ENCODE peak calls at places on chromosomes 7 and 10, in four cellular contexts. U is CD8-positive, alpha-beta T cell; V is progenitor cell of endocrine pancreas; R is glutamatergic neuron. Z is an unnamed sample.

GRCh38 chr10:63766766-63767505 is 245.7 kb downstream of the REEP3 start:
- DNase-seq in U (no peak), V (no peak), R (no peak), Z (no peak)

GRCh38 chr7:27917774-27918314 is 177.9 kb downstream of the TAX1BP1 start:
- DNase-seq in U (no peak), V (no peak), R (no peak), Z (no peak)

GRCh38 chr7:1192171-1192676 is 32.2 kb upstream of the ZFAND2A start:
- DNase-seq in U (no peak), V (no peak), R (no peak), Z (no peak)

GRCh38 chr10:124245806-124246440 is 152.5 kb upstream of the CHST15 start:
- DNase-seq in U (no peak), V (no peak), R (no peak), Z (no peak)

GRCh38 chr10:123868058-123868995 is 23.3 kb downstream of the CPXM2 start:
- DNase-seq in U (no peak), V (no peak), R (no peak), Z (no peak)

GRCh38 chr10:87092356-87092860 is 2.2 kb downstream of the GLUD1 start:
- DNase-seq in U (no peak), V (no peak), R (no peak), Z (no peak)

GRCh38 chr7:121499526-121500123 is 103.5 kb upstream of the FAM3C start:
- DNase-seq in U (no peak), V (no peak), R (no peak), Z (no peak)

GRCh38 chr10:114239117-114239993 is at the start of gene VWA2:
- DNase-seq in U (no peak), V (peak), R (peak), Z (peak)

GRCh38 chr7:2863461-2864066 is 19.5 kb upstream of the GNA12 start:
- DNase-seq in U (peak), V (no peak), R (no peak), Z (peak)

GRCh38 chr7:36526720-36527548 is 137.3 kb downstream of the ANLN start:
- DNase-seq in U (no peak), V (no peak), R (no peak), Z (no peak)

GRCh38 chr10:86599041-86599440 is 55.3 kb upstream of the OPN4 start:
- DNase-seq in U (no peak), V (no peak), R (no peak), Z (no peak)

GRCh38 chr10:13352519-13352918 is 4.4 kb upstream of the SEPHS1 start:
- DNase-seq in U (no peak), V (no peak), R (no peak), Z (no peak)

GRCh38 chr7:148772297-148773089 is 73.8 kb downstream of the CUL1 start:
- DNase-seq in U (no peak), V (no peak), R (no peak), Z (no peak)

GRCh38 chr7:1015631-1016121 is 28.7 kb upstream of the GPR146 start:
- DNase-seq in U (no peak), V (no peak), R (no peak), Z (no peak)

GRCh38 chr7:115679976-115680375 is 350.6 kb downstream of the TFEC start:
- DNase-seq in U (no peak), V (no peak), R (no peak), Z (no peak)

GRCh38 chr10:11875499-11876281 is 52.5 kb downstream of the PROSER2 start:
- DNase-seq in U (no peak), V (peak), R (no peak), Z (no peak)

GRCh38 chr7:94129443-94130140 is 125.4 kb upstream of the BET1 start:
- DNase-seq in U (no peak), V (no peak), R (no peak), Z (no peak)

GRCh38 chr7:132390705-132391104 is 185.6 kb downstream of the PLXNA4 start:
- DNase-seq in U (no peak), V (no peak), R (no peak), Z (no peak)

GRCh38 chr10:91514025-91514424 is 103.9 kb downstream of the HECTD2 start:
- DNase-seq in U (no peak), V (no peak), R (no peak), Z (no peak)

GRCh38 chr7:79711660-79712059 is 258.2 kb upstream of the MAGI2 start:
- DNase-seq in U (no peak), V (no peak), R (no peak), Z (no peak)

GRCh38 chr7:104137971-104138370 is 69.8 kb downstream of the ORC5 start:
- DNase-seq in U (no peak), V (no peak), R (no peak), Z (no peak)

GRCh38 chr10:125103466-125104377 is 56.6 kb downstream of the CTBP2 start:
- DNase-seq in U (no peak), V (no peak), R (no peak), Z (no peak)

GRCh38 chr10:50607526-50607925 is 16.2 kb downstream of the SGMS1 start:
- DNase-seq in U (no peak), V (no peak), R (no peak), Z (no peak)

GRCh38 chr10:101879456-101880189 is 36.0 kb upstream of the KCNIP2 start:
- DNase-seq in U (no peak), V (no peak), R (no peak), Z (no peak)

GRCh38 chr10:33270971-33271370 is 63.5 kb downstream of the NRP1 start:
- DNase-seq in U (no peak), V (no peak), R (no peak), Z (no peak)

GRCh38 chr7:100825760-100826545 is 1.4 kb downstream of the EPHB4 start:
- DNase-seq in U (no peak), V (no peak), R (no peak), Z (no peak)

GRCh38 chr10:34320265-34320664 is 494.8 kb downstream of the PARD3 start:
- DNase-seq in U (no peak), V (no peak), R (no peak), Z (no peak)

GRCh38 chr10:61319550-61320256 is 133.5 kb downstream of the TMEM26 start:
- DNase-seq in U (no peak), V (no peak), R (no peak), Z (no peak)

GRCh38 chr7:45402480-45403218 is 171.5 kb upstream of the ADCY1 start:
- DNase-seq in U (no peak), V (no peak), R (no peak), Z (no peak)

GRCh38 chr7:56051053-56051338 is 248 bp downstream of the PSPH start:
- DNase-seq in U (no peak), V (no peak), R (no peak), Z (no peak)

GRCh38 chr10:89207181-89207800 is at the start of gene CH25H:
- DNase-seq in U (peak), V (peak), R (peak), Z (peak)

GRCh38 chr7:34837826-34838225 is 179.8 kb downstream of the NPSR1 start:
- DNase-seq in U (no peak), V (no peak), R (no peak), Z (no peak)

GRCh38 chr7:75965617-75966016 is 28.8 kb downstream of the TMEM120A start:
- DNase-seq in U (no peak), V (no peak), R (no peak), Z (no peak)

GRCh38 chr10:50325449-50326188 is 74.3 kb upstream of the ASAH2 start:
- DNase-seq in U (no peak), V (no peak), R (no peak), Z (no peak)

GRCh38 chr10:96046546-96046945 is 3.2 kb downstream of the CCNJ start:
- DNase-seq in U (no peak), V (no peak), R (no peak), Z (no peak)

GRCh38 chr7:78090616-78091015 is 292.0 kb downstream of the PHTF2 start:
- DNase-seq in U (no peak), V (no peak), R (no peak), Z (no peak)

GRCh38 chr7:67589178-67589577 is 592.5 kb downstream of the TYW1 start:
- DNase-seq in U (no peak), V (no peak), R (peak), Z (no peak)

GRCh38 chr7:129574487-129574886 is 37.0 kb upstream of the NRF1 start:
- DNase-seq in U (no peak), V (no peak), R (no peak), Z (no peak)

GRCh38 chr10:4498763-4499251 is 327.2 kb upstream of the AKR1E2 start:
- DNase-seq in U (no peak), V (no peak), R (no peak), Z (no peak)

GRCh38 chr7:73971701-73972341 is 56.2 kb upstream of the ELN start:
- DNase-seq in U (peak), V (no peak), R (no peak), Z (no peak)

GRCh38 chr7:99459087-99459486 is 6.9 kb downstream of the ATP5MF start:
- DNase-seq in U (no peak), V (no peak), R (peak), Z (no peak)
- TF ChIP-seq CTCF in U (peak), V (peak), R (peak), Z (peak)

DNA sequence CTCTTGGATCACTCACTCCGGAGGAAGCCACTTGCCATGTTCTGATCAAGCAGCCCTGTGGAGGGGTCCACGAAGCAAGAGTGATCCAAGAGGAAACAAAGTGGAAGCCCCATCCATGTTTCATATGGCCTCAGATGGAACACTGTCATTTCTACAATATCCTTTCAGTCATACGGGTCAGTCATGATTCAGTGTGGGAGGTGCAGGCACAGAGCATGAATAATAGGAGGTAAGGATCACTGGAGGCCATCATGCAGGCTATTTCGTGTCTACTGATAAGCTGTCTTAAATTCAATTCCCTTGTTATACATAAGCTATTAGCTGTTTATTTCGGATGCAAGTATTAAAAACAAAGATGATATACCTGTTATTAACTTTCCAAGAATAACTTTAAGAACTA is 36.8 kb downstream of the VPS41 start:
- DNase-seq in U (no peak), V (no peak), R (no peak), Z (no peak)
- TF ChIP-seq CTCF in U (no peak), V (no peak), R (no peak), Z (no peak)

DNA sequence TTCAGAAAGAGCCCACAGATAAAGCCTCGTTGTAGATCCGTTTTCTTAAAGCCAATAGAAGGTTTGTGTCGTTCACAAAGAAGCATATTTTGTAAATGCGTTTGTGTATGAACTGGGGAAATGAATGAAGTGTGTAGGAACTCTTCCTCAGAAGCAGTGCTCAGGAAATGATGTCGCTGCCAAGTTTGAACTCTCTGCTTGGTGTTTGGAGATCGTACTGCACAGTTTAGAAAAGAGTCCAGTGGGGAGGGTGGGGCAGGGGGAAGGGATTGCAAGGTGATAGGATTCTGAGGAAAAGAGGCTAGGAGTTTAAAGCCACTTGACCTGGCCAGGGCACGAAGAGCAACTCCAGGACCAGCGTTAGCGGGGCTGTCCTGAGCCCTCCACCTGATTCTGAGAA is 122.2 kb downstream of the CUBN start:
- DNase-seq in U (no peak), V (no peak), R (no peak), Z (no peak)
- TF ChIP-seq CTCF in U (no peak), V (no peak), R (no peak), Z (no peak)

GRCh38 chr7:41476117-41476803 is 226.6 kb downstream of the INHBA start:
- DNase-seq in U (no peak), V (no peak), R (no peak), Z (no peak)
- TF ChIP-seq CTCF in U (no peak), V (no peak), R (no peak), Z (no peak)

DNA sequence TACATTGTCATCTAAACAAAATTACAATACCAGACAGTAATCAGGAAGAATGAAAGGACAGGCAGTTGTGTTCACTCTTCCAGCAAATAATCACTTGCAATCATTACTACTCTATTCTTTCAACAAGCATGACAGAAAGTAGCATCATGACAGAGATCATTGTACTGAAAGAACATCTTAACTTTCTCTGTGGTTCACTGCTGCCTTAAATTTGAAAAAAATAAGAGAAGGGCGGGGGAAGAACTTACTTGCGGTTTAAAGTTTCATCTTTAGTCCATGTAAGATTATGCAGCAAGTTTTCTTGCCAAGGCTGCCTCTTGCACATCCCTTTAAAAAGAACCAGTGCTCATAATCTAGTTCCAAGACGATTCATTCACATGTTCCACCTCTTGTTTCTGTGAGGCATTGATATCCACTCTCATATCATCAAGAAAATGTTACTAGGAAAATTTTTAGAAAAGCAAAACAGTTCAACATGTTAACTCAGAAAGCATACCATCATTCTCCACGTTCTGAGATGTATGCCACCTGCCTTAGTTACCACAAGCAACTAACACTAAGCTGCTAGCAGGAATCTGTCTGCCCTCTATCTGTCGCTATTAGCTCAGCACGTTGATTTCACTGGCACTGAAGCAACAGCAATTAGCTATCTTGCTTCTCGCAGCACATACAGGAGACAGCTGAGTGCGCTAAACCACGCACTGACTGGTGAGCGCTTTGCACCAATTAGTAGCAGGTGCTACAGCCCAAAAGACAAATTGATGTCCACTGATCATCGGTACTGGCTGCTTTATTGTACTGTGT is at the start of gene PCDH15:
- DNase-seq in U (no peak), V (no peak), R (peak), Z (no peak)
- TF ChIP-seq CTCF in U (no peak), V (peak), R (no peak), Z (no peak)

GRCh38 chr7:30173058-30173897 is 38.5 kb downstream of the MTURN start:
- DNase-seq in U (no peak), V (no peak), R (peak), Z (no peak)
- TF ChIP-seq CTCF in U (no peak), V (no peak), R (no peak), Z (no peak)

DNA sequence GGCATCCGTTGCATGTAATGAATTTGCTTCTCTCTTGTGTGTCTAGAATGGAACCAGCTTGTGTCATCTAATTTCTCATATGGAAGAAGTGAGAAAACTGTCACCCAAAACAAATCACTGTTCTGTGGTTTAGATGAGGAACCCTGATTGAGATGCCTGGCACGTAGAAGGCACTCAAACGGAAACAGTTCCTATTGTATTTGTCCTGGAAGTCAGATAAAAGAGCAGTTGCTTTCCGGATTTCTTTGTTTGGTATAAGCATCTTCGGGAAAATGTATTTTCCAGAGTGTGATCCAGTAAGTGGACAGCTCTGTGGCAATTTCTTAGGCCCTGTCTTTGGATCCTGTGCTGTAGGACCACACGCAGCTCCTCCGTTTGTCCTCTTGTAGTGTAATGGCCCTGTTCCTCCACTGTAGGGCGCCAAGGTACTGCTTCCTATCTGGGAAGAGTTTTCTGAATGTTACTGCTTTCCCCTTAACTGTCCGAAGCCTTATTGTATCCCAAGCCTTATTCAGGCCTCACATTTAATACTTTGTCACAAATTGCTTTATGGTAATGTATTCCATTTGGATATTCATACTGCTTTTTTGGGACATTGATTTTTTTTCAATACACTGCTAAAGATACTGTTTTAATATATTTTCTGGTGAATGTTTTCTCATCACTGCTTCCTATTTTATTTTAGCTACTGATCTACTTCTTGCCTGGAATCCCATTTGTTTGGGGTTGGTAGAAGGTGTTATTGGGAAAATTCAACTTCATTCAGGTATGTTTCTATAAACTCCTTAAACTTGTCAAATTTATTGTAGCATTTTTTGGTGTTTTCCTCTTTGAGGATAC is 24.8 kb downstream of the INPP5F start:
- DNase-seq in U (peak), V (peak), R (peak), Z (peak)
- TF ChIP-seq CTCF in U (peak), V (peak), R (peak), Z (peak)